ENCODE peak calls at places on chromosome 12, in nine cellular contexts. W is NAMALWA; C is NCI-H2029; P is lower lobe of right lung; L is NCI-H1048; B is effector CD4-positive, alpha-beta T cell; X is CD4-positive, alpha-beta T cell; G is NCI-H226; O is heart left ventricle. V is an unnamed sample.

GRCh38 chr12:80321653-80322052 is 122.4 kb upstream of the PTPRQ start:
- DNase-seq in W (no peak), C (no peak), P (no peak), L (no peak), B (no peak), X (no peak), G (peak), O (no peak), V (no peak)

GRCh38 chr12:6078378-6079083 is 45.9 kb downstream of the VWF start:
- DNase-seq in W (no peak), C (no peak), P (no peak), L (no peak), B (no peak), X (no peak), G (no peak), O (no peak), V (no peak)

GRCh38 chr12:124545508-124546418 is 21.6 kb downstream of the NCOR2 start:
- DNase-seq in W (no peak), C (no peak), P (peak), L (no peak), B (no peak), X (no peak), G (no peak), O (no peak), V (peak)

GRCh38 chr12:14138495-14138894 is 157.1 kb upstream of the GRIN2B start:
- DNase-seq in W (peak), C (no peak), P (no peak), L (no peak), B (no peak), X (no peak), G (no peak), O (no peak), V (peak)

GRCh38 chr12:6821674-6822433 is at the start of gene GPR162:
- DNase-seq in W (no peak), C (peak), P (peak), L (no peak), B (no peak), X (no peak), G (no peak), O (peak), V (no peak)

GRCh38 chr12:19316420-19316819 is 122.9 kb upstream of the AEBP2 start:
- DNase-seq in W (no peak), C (no peak), P (no peak), L (no peak), B (no peak), X (no peak), G (peak), O (no peak), V (no peak)

GRCh38 chr12:106893451-106893850 is 62.3 kb upstream of the TMEM263 start:
- DNase-seq in W (no peak), C (no peak), P (no peak), L (no peak), B (no peak), X (no peak), G (no peak), O (no peak), V (no peak)

GRCh38 chr12:28140404-28140803 is 49.9 kb upstream of the CCDC91 start:
- DNase-seq in W (no peak), C (no peak), P (no peak), L (no peak), B (no peak), X (no peak), G (peak), O (no peak), V (no peak)

GRCh38 chr12:113634982-113635381 is 163.3 kb upstream of the LHX5 start:
- DNase-seq in W (no peak), C (no peak), P (no peak), L (no peak), B (no peak), X (no peak), G (no peak), O (no peak), V (no peak)

GRCh38 chr12:115468087-115468510 is 784.1 kb upstream of the TBX3 start:
- DNase-seq in W (no peak), C (no peak), P (no peak), L (no peak), B (no peak), X (no peak), G (no peak), O (no peak), V (peak)

GRCh38 chr12:53105256-53105655 is 2.0 kb downstream of the SOAT2 start:
- DNase-seq in W (no peak), C (no peak), P (no peak), L (no peak), B (no peak), X (no peak), G (no peak), O (no peak), V (no peak)

GRCh38 chr12:31353730-31354708 is 28.1 kb upstream of the SINHCAF start:
- DNase-seq in W (no peak), C (no peak), P (no peak), L (no peak), B (no peak), X (no peak), G (no peak), O (no peak), V (peak)

GRCh38 chr12:94874986-94875312 is 128.5 kb downstream of the NDUFA12 start:
- DNase-seq in W (no peak), C (peak), P (no peak), L (no peak), B (no peak), X (no peak), G (no peak), O (no peak), V (no peak)

GRCh38 chr12:104334581-104334980 is 31.0 kb downstream of the EID3 start:
- DNase-seq in W (no peak), C (no peak), P (no peak), L (no peak), B (no peak), X (no peak), G (peak), O (no peak), V (no peak)

GRCh38 chr12:85279449-85280137 is 427 bp upstream of the ALX1 start:
- DNase-seq in W (no peak), C (no peak), P (peak), L (no peak), B (no peak), X (no peak), G (no peak), O (no peak), V (no peak)

GRCh38 chr12:88617352-88617751 is 37.1 kb upstream of the KITLG start:
- DNase-seq in W (no peak), C (no peak), P (no peak), L (no peak), B (no peak), X (no peak), G (no peak), O (no peak), V (no peak)

GRCh38 chr12:47276253-47277070 is 196.7 kb upstream of the AMIGO2 start:
- DNase-seq in W (peak), C (peak), P (no peak), L (no peak), B (peak), X (peak), G (peak), O (peak), V (peak)

GRCh38 chr12:76690916-76691700 is 72.8 kb upstream of the ZDHHC17 start:
- DNase-seq in W (no peak), C (no peak), P (no peak), L (no peak), B (no peak), X (no peak), G (no peak), O (no peak), V (no peak)